ENCODE peak calls at places on chromosomes 12 and 14, in five cellular contexts. One of them, this sample, is unnamed.

GRCh38 chr14:103444837-103445524 is 59.8 kb downstream of the MARK3 start:
- DNase-seq in MCF 10A: no peak
- DNase-seq in NCI-H446 treated with DMSO at 0.1 percent for 48 hours: no peak
- DNase-seq in AG20443: no peak
- DNase-seq in iris pigment epithelial cell: peak; percentile 94
- DNase-seq in this sample: no peak

GRCh38 chr12:104505095-104505819 is 48.5 kb downstream of the CHST11 start:
- DNase-seq in MCF 10A: no peak
- DNase-seq in NCI-H446 treated with DMSO at 0.1 percent for 48 hours: no peak
- DNase-seq in AG20443: no peak
- DNase-seq in iris pigment epithelial cell: no peak
- DNase-seq in this sample: no peak

GRCh38 chr14:59679872-59680271 is 103.3 kb upstream of the CCDC175 start:
- DNase-seq in MCF 10A: peak; percentile 58
- DNase-seq in NCI-H446 treated with DMSO at 0.1 percent for 48 hours: no peak
- DNase-seq in AG20443: no peak
- DNase-seq in iris pigment epithelial cell: peak; percentile 86
- DNase-seq in this sample: peak; percentile 45

GRCh38 chr12:120659151-120659525 is 18.7 kb downstream of the CABP1 start:
- DNase-seq in MCF 10A: no peak
- DNase-seq in NCI-H446 treated with DMSO at 0.1 percent for 48 hours: no peak
- DNase-seq in AG20443: no peak
- DNase-seq in iris pigment epithelial cell: no peak
- DNase-seq in this sample: no peak

GRCh38 chr12:117076410-117077372 is 22.5 kb downstream of the TESC start:
- DNase-seq in MCF 10A: no peak
- DNase-seq in NCI-H446 treated with DMSO at 0.1 percent for 48 hours: no peak
- DNase-seq in AG20443: no peak
- DNase-seq in iris pigment epithelial cell: peak; percentile 7
- DNase-seq in this sample: peak; percentile 54

GRCh38 chr12:1890810-1891209 is 27.6 kb downstream of the CACNA2D4 start:
- DNase-seq in MCF 10A: no peak
- DNase-seq in NCI-H446 treated with DMSO at 0.1 percent for 48 hours: no peak
- DNase-seq in AG20443: no peak
- DNase-seq in iris pigment epithelial cell: no peak
- DNase-seq in this sample: no peak

GRCh38 chr12:3273409-3273853 is 196.3 kb downstream of the TSPAN9 start:
- DNase-seq in MCF 10A: peak; percentile 20
- DNase-seq in NCI-H446 treated with DMSO at 0.1 percent for 48 hours: no peak
- DNase-seq in AG20443: peak; percentile 57
- DNase-seq in iris pigment epithelial cell: peak; percentile 45
- DNase-seq in this sample: no peak

GRCh38 chr12:34403706-34404376 is 381.5 kb downstream of the ALG10 start:
- DNase-seq in MCF 10A: no peak
- DNase-seq in NCI-H446 treated with DMSO at 0.1 percent for 48 hours: no peak
- DNase-seq in AG20443: peak; percentile 0
- DNase-seq in iris pigment epithelial cell: no peak
- DNase-seq in this sample: no peak

GRCh38 chr14:76636602-76637001 is 124.7 kb upstream of the VASH1 start:
- DNase-seq in MCF 10A: no peak
- DNase-seq in NCI-H446 treated with DMSO at 0.1 percent for 48 hours: no peak
- DNase-seq in AG20443: no peak
- DNase-seq in iris pigment epithelial cell: no peak
- DNase-seq in this sample: no peak

GRCh38 chr12:43544703-43545102 is 7.3 kb downstream of the ADAMTS20 start:
- DNase-seq in MCF 10A: no peak
- DNase-seq in NCI-H446 treated with DMSO at 0.1 percent for 48 hours: no peak
- DNase-seq in AG20443: no peak
- DNase-seq in iris pigment epithelial cell: no peak
- DNase-seq in this sample: no peak

GRCh38 chr14:22587247-22587646 is 1.8 kb downstream of the DAD1 start:
- DNase-seq in MCF 10A: no peak
- DNase-seq in NCI-H446 treated with DMSO at 0.1 percent for 48 hours: no peak
- DNase-seq in AG20443: no peak
- DNase-seq in iris pigment epithelial cell: no peak
- DNase-seq in this sample: no peak

GRCh38 chr14:37150414-37150813 is 22.0 kb downstream of the SLC25A21 start:
- DNase-seq in MCF 10A: peak; percentile 63
- DNase-seq in NCI-H446 treated with DMSO at 0.1 percent for 48 hours: peak; percentile 38
- DNase-seq in AG20443: peak; percentile 35
- DNase-seq in iris pigment epithelial cell: peak; percentile 52
- DNase-seq in this sample: no peak

GRCh38 chr12:41701943-41702601 is 442.6 kb downstream of the GXYLT1 start:
- DNase-seq in MCF 10A: no peak
- DNase-seq in NCI-H446 treated with DMSO at 0.1 percent for 48 hours: no peak
- DNase-seq in AG20443: no peak
- DNase-seq in iris pigment epithelial cell: no peak
- DNase-seq in this sample: peak; percentile 38

GRCh38 chr14:30445852-30446251 is 113.1 kb upstream of the G2E3 start:
- DNase-seq in MCF 10A: no peak
- DNase-seq in NCI-H446 treated with DMSO at 0.1 percent for 48 hours: no peak
- DNase-seq in AG20443: no peak
- DNase-seq in iris pigment epithelial cell: no peak
- DNase-seq in this sample: no peak

GRCh38 chr14:102732924-102733323 is 44.3 kb upstream of the TRAF3 start:
- DNase-seq in MCF 10A: no peak
- DNase-seq in NCI-H446 treated with DMSO at 0.1 percent for 48 hours: no peak
- DNase-seq in AG20443: no peak
- DNase-seq in iris pigment epithelial cell: no peak
- DNase-seq in this sample: no peak

GRCh38 chr12:113465808-113466769 is 5.6 kb downstream of the LHX5 start:
- DNase-seq in MCF 10A: no peak
- DNase-seq in NCI-H446 treated with DMSO at 0.1 percent for 48 hours: no peak
- DNase-seq in AG20443: no peak
- DNase-seq in iris pigment epithelial cell: no peak
- DNase-seq in this sample: no peak

GRCh38 chr12:32618115-32618514 is 61.0 kb upstream of the DNM1L start:
- DNase-seq in MCF 10A: no peak
- DNase-seq in NCI-H446 treated with DMSO at 0.1 percent for 48 hours: no peak
- DNase-seq in AG20443: no peak
- DNase-seq in iris pigment epithelial cell: no peak
- DNase-seq in this sample: no peak

GRCh38 chr12:713281-713875 is 39.0 kb upstream of the WNK1 start:
- DNase-seq in MCF 10A: no peak
- DNase-seq in NCI-H446 treated with DMSO at 0.1 percent for 48 hours: no peak
- DNase-seq in AG20443: peak; percentile 16
- DNase-seq in iris pigment epithelial cell: no peak
- DNase-seq in this sample: no peak

GRCh38 chr14:67940476-67940875 is 120.9 kb downstream of the RAD51B start:
- DNase-seq in MCF 10A: peak; percentile 42
- DNase-seq in NCI-H446 treated with DMSO at 0.1 percent for 48 hours: no peak
- DNase-seq in AG20443: no peak
- DNase-seq in iris pigment epithelial cell: peak; percentile 64
- DNase-seq in this sample: no peak

GRCh38 chr12:55815473-55815872 is 2.1 kb downstream of the SARNP start:
- DNase-seq in MCF 10A: no peak
- DNase-seq in NCI-H446 treated with DMSO at 0.1 percent for 48 hours: no peak
- DNase-seq in AG20443: no peak
- DNase-seq in iris pigment epithelial cell: no peak
- DNase-seq in this sample: no peak

GRCh38 chr12:3745152-3745551 is 7.8 kb downstream of the CRACR2A start:
- DNase-seq in MCF 10A: no peak
- DNase-seq in NCI-H446 treated with DMSO at 0.1 percent for 48 hours: no peak
- DNase-seq in AG20443: no peak
- DNase-seq in iris pigment epithelial cell: no peak
- DNase-seq in this sample: no peak

GRCh38 chr14:63220526-63220925 is 16.3 kb downstream of the RHOJ start:
- DNase-seq in MCF 10A: no peak
- DNase-seq in NCI-H446 treated with DMSO at 0.1 percent for 48 hours: no peak
- DNase-seq in AG20443: no peak
- DNase-seq in iris pigment epithelial cell: no peak
- DNase-seq in this sample: no peak

GRCh38 chr12:34236073-34236472 is 213.8 kb downstream of the ALG10 start:
- DNase-seq in MCF 10A: no peak
- DNase-seq in NCI-H446 treated with DMSO at 0.1 percent for 48 hours: no peak
- DNase-seq in AG20443: no peak
- DNase-seq in iris pigment epithelial cell: no peak
- DNase-seq in this sample: no peak

GRCh38 chr12:124727244-124727673 is 136.4 kb downstream of the SCARB1 start:
- DNase-seq in MCF 10A: peak; percentile 81
- DNase-seq in NCI-H446 treated with DMSO at 0.1 percent for 48 hours: no peak
- DNase-seq in AG20443: peak; percentile 87
- DNase-seq in iris pigment epithelial cell: peak; percentile 36
- DNase-seq in this sample: no peak

GRCh38 chr12:30977124-30977523 is 50.6 kb downstream of the TSPAN11 start:
- DNase-seq in MCF 10A: no peak
- DNase-seq in NCI-H446 treated with DMSO at 0.1 percent for 48 hours: no peak
- DNase-seq in AG20443: no peak
- DNase-seq in iris pigment epithelial cell: no peak
- DNase-seq in this sample: no peak

GRCh38 chr14:20376071-20376588 is 32.7 kb downstream of the PARP2 start:
- DNase-seq in MCF 10A: no peak
- DNase-seq in NCI-H446 treated with DMSO at 0.1 percent for 48 hours: no peak
- DNase-seq in AG20443: no peak
- DNase-seq in iris pigment epithelial cell: no peak
- DNase-seq in this sample: no peak

GRCh38 chr14:54786816-54787215 is 115.8 kb downstream of the GCH1 start:
- DNase-seq in MCF 10A: no peak
- DNase-seq in NCI-H446 treated with DMSO at 0.1 percent for 48 hours: no peak
- DNase-seq in AG20443: no peak
- DNase-seq in iris pigment epithelial cell: no peak
- DNase-seq in this sample: no peak

GRCh38 chr14:90630407-90630806 is 185.8 kb downstream of the TTC7B start:
- DNase-seq in MCF 10A: peak; percentile 94
- DNase-seq in NCI-H446 treated with DMSO at 0.1 percent for 48 hours: no peak
- DNase-seq in AG20443: no peak
- DNase-seq in iris pigment epithelial cell: peak; percentile 11
- DNase-seq in this sample: no peak

GRCh38 chr12:105275997-105276760 is 40.2 kb upstream of the APPL2 start:
- DNase-seq in MCF 10A: no peak
- DNase-seq in NCI-H446 treated with DMSO at 0.1 percent for 48 hours: no peak
- DNase-seq in AG20443: no peak
- DNase-seq in iris pigment epithelial cell: no peak
- DNase-seq in this sample: peak; percentile 62

GRCh38 chr14:22588419-22589095 is 467 bp downstream of the DAD1 start:
- DNase-seq in MCF 10A: no peak
- DNase-seq in NCI-H446 treated with DMSO at 0.1 percent for 48 hours: no peak
- DNase-seq in AG20443: no peak
- DNase-seq in iris pigment epithelial cell: no peak
- DNase-seq in this sample: no peak

GRCh38 chr12:49673446-49674317 is 33.5 kb downstream of the FMNL3 start:
- DNase-seq in MCF 10A: no peak
- DNase-seq in NCI-H446 treated with DMSO at 0.1 percent for 48 hours: peak; percentile 85
- DNase-seq in AG20443: peak; percentile 97
- DNase-seq in iris pigment epithelial cell: peak; percentile 96
- DNase-seq in this sample: no peak

GRCh38 chr14:103721334-103722120 is 5.9 kb downstream of the ZFYVE21 start:
- DNase-seq in MCF 10A: peak; percentile 89
- DNase-seq in NCI-H446 treated with DMSO at 0.1 percent for 48 hours: no peak
- DNase-seq in AG20443: peak; percentile 29
- DNase-seq in iris pigment epithelial cell: peak; percentile 60
- DNase-seq in this sample: no peak

GRCh38 chr14:73059326-73059725 is 992 bp downstream of the RBM25 start:
- DNase-seq in MCF 10A: no peak
- DNase-seq in NCI-H446 treated with DMSO at 0.1 percent for 48 hours: peak; percentile 14
- DNase-seq in AG20443: peak; percentile 51
- DNase-seq in iris pigment epithelial cell: peak; percentile 39
- DNase-seq in this sample: peak; percentile 29

GRCh38 chr14:76456200-76456599 is 80.3 kb downstream of the ESRRB start:
- DNase-seq in MCF 10A: peak; percentile 62
- DNase-seq in NCI-H446 treated with DMSO at 0.1 percent for 48 hours: no peak
- DNase-seq in AG20443: peak; percentile 40
- DNase-seq in iris pigment epithelial cell: peak; percentile 25
- DNase-seq in this sample: no peak

GRCh38 chr14:77302926-77303325 is 17.8 kb downstream of the POMT2 start:
- DNase-seq in MCF 10A: peak; percentile 73
- DNase-seq in NCI-H446 treated with DMSO at 0.1 percent for 48 hours: no peak
- DNase-seq in AG20443: peak; percentile 37
- DNase-seq in iris pigment epithelial cell: peak; percentile 79
- DNase-seq in this sample: peak; percentile 49

GRCh38 chr14:51302319-51303030 is 62.4 kb downstream of the TMX1 start:
- DNase-seq in MCF 10A: peak; percentile 18
- DNase-seq in NCI-H446 treated with DMSO at 0.1 percent for 48 hours: peak; percentile 32
- DNase-seq in AG20443: peak; percentile 21
- DNase-seq in iris pigment epithelial cell: no peak
- DNase-seq in this sample: no peak

GRCh38 chr12:66441905-66442559 is 139.7 kb downstream of the HELB start:
- DNase-seq in MCF 10A: no peak
- DNase-seq in NCI-H446 treated with DMSO at 0.1 percent for 48 hours: no peak
- DNase-seq in AG20443: no peak
- DNase-seq in iris pigment epithelial cell: no peak
- DNase-seq in this sample: no peak